ENCODE peak calls at places on chromosomes 1 and 21, in seven cellular contexts. N, M, A, I, Q, V and L are unnamed samples. For H3K4me1, the result is how much of the 10 kb centered on the place peaks cover.

GRCh38 chr21:45869121-45870007 is 112.2 kb upstream of the COL6A1 start:
- DNase-seq in N (no peak), M (no peak), A (peak), I (no peak), Q (peak), V (no peak), L (no peak)

GRCh38 chr1:112061852-112062451 is 72.5 kb upstream of the KCND3 start:
- DNase-seq in N (no peak), M (no peak), A (no peak), I (no peak), Q (no peak), V (no peak), L (peak)

GRCh38 chr1:214660900-214661299 is 57.9 kb downstream of the CENPF start:
- DNase-seq in N (no peak), M (peak), A (peak), I (no peak), Q (peak), V (no peak), L (no peak)

GRCh38 chr1:202165942-202166843 is 5.8 kb upstream of the PTPN7 start:
- DNase-seq in N (no peak), M (no peak), A (no peak), I (no peak), Q (peak), V (no peak), L (no peak)

GRCh38 chr1:1623181-1623630 is 7.9 kb downstream of the MIB2 start:
- DNase-seq in N (no peak), M (no peak), A (no peak), I (no peak), Q (no peak), V (no peak), L (no peak)

GRCh38 chr1:11920239-11920903 is 5.9 kb downstream of the KIAA2013 start:
- DNase-seq in N (no peak), M (no peak), A (no peak), I (no peak), Q (no peak), V (no peak), L (no peak)

GRCh38 chr1:18724001-18724411 is 93.4 kb downstream of the PAX7 start:
- DNase-seq in N (no peak), M (no peak), A (no peak), I (no peak), Q (no peak), V (no peak), L (no peak)

GRCh38 chr1:10867138-10867721 is 70.8 kb upstream of the CASZ1 start:
- DNase-seq in N (peak), M (peak), A (peak), I (peak), Q (peak), V (peak), L (no peak)

GRCh38 chr1:192576190-192577144 is 894 bp downstream of the RGS1 start:
- DNase-seq in N (no peak), M (no peak), A (no peak), I (no peak), Q (no peak), V (no peak), L (no peak)

GRCh38 chr1:192575499-192576189 is at the start of gene RGS1:
- DNase-seq in N (peak), M (peak), A (no peak), I (no peak), Q (no peak), V (peak), L (no peak)

GRCh38 chr1:192579319-192579738 is 3.8 kb downstream of the RGS1 start:
- DNase-seq in N (no peak), M (no peak), A (no peak), I (no peak), Q (peak), V (no peak), L (peak)

GRCh38 chr1:192578144-192578909 is 2.8 kb downstream of the RGS1 start:
- DNase-seq in N (no peak), M (no peak), A (no peak), I (no peak), Q (no peak), V (no peak), L (no peak)

DNA sequence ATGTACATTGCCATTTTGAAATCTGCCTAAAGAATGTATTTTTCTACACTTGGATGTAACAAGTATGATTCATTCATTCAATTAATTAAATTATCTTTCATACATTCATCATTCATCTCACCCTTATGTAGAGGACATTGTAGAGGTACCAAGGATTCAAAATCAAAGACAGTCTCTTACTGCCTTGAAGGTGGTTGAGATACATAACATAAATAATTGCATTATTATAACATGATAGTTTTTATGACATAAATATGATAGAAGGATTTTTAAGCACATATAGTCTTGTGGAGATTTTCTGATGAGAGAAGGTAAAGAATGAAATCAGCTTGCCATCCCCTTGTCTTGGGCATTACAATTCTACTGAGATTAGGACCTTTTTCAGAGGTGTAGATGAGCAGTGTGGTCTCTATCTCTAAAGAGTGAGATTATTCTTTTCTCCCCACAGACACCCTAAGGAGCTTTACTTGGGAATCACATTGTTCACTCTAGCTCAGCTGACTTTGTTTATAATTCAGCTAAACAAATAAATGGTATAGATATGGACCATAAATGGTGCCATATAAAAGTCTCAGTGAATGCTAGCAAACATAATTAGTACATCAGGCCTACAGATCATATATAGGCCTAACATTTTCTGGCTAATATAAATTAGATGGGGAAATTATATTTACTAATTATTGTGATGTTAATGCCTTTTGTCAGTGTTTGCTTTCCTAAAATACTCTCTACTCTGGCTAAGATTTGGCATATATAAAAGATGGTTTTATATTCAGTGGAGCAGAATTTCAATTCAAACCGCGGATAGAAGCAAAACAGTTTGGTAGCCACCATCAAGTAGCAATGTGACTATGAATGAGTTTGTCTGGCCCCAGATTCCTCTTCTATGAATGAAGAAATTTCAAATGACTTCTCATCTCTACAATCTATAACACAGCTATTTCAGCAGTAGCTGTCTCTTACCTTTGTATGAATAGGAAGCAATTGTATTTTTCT is 1.9 kb downstream of the RGS1 start:
- DNase-seq in N (no peak), M (no peak), A (no peak), I (no peak), Q (no peak), V (no peak), L (no peak)
- H3K27ac ChIP-seq in N (no peak), M (peak), A (no peak), I (no peak), Q (no peak), V (no peak), L (no peak)

GRCh38 chr1:232625319-232625868 is 4.5 kb downstream of the SIPA1L2 start:
- DNase-seq in N (no peak), M (no peak), A (no peak), I (no peak), Q (no peak), V (no peak), L (no peak)
- H3K4me1 ChIP-seq in N (half or more), M (half or more), A (half or more), I (under half), Q (under half), V (under half), L (under half)

DNA sequence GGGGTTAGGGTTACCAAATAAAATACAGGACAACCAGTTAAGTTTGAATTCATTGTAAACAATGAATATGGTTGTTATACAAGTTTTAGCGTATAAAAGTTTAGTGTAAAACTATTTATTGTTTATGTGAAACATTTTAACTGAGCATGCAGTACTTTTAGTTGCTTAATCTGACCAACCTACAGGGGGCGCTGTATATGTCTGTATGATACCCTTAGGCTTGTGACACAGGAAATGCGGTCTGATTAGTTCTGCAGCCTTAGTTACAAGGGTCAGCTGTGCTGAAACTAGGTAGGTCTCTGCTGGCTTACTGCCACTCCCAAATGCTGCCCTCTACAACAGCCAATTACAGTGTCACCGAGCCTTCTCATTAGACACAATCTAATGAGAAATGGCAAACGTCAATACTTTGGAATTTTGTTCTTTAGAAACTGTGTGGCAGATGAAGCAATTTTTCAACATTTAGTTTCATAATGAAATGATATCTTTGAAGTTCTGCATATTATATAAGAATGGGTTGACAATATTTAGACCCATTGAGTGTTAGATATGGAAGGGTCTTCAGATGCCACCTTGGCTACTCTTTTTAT is 56.2 kb downstream of the NTNG1 start:
- DNase-seq in N (no peak), M (peak), A (peak), I (no peak), Q (peak), V (no peak), L (no peak)
- TF ChIP-seq CTCF in N (no peak), M (peak), A (peak), I (no peak), Q (no peak), V (no peak), L (peak)

GRCh38 chr1:179731643-179732042 is 11.4 kb upstream of the FAM163A start:
- DNase-seq in N (no peak), M (no peak), A (peak), I (no peak), Q (no peak), V (no peak), L (no peak)
- H3K27ac ChIP-seq in N (no peak), M (no peak), A (peak), I (no peak), Q (no peak), V (no peak), L (no peak)

GRCh38 chr1:63780541-63780940 is 6.7 kb downstream of the ROR1 start:
- DNase-seq in N (no peak), M (no peak), A (no peak), I (no peak), Q (no peak), V (no peak), L (no peak)

GRCh38 chr1:63777286-63777685 is 3.5 kb downstream of the ROR1 start:
- DNase-seq in N (no peak), M (no peak), A (peak), I (no peak), Q (no peak), V (no peak), L (no peak)

GRCh38 chr1:63779338-63779819 is 5.6 kb downstream of the ROR1 start:
- DNase-seq in N (no peak), M (no peak), A (no peak), I (no peak), Q (peak), V (no peak), L (no peak)

GRCh38 chr1:63777965-63778880 is 4.4 kb downstream of the ROR1 start:
- DNase-seq in N (no peak), M (no peak), A (no peak), I (no peak), Q (no peak), V (no peak), L (no peak)

DNA sequence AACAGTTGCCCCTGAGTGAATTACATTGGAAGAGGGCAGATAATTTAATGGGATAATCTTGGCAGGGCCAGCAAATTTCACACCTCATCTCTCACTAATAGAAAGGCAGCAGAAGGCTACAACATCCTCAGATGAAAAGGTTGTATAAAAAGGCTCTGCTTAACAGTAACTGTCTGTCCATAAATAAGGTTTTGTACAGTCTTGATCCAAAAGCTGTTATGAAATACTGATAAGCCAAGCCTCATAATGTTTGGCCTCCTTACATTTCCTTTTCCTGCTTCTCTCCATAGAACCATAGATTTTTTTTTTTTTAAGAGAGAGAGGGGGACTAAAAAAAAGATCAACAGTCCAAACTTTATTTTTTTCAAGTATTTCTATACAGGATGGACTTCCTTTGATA is 6.1 kb downstream of the ROR1 start:
- DNase-seq in N (no peak), M (no peak), A (no peak), I (no peak), Q (peak), V (no peak), L (no peak)
- H3K4me1 ChIP-seq in N (half or more), M (under half), A (under half), I (under half), Q (under half), V (under half), L (under half)

GRCh38 chr21:34075099-34075425 is 1.7 kb downstream of the MRPS6 start:
- DNase-seq in N (no peak), M (no peak), A (no peak), I (no peak), Q (no peak), V (no peak), L (no peak)

GRCh38 chr21:34075760-34076159 is 2.4 kb downstream of the MRPS6 start:
- DNase-seq in N (no peak), M (no peak), A (no peak), I (no peak), Q (no peak), V (no peak), L (no peak)

GRCh38 chr21:34073749-34074282 is 438 bp downstream of the MRPS6 start:
- DNase-seq in N (peak), M (peak), A (peak), I (no peak), Q (no peak), V (peak), L (no peak)

GRCh38 chr21:34073032-34073748 is at the start of the genes MRPS6 and SLC5A3:
- DNase-seq in N (peak), M (peak), A (peak), I (peak), Q (peak), V (peak), L (peak)

GRCh38 chr21:34074283-34075098 is 1.1 kb downstream of the MRPS6 start:
- DNase-seq in N (no peak), M (no peak), A (peak), I (no peak), Q (no peak), V (no peak), L (no peak)
- TF ChIP-seq CTCF in N (no peak), M (peak), A (no peak), I (no peak), Q (no peak), V (no peak), L (no peak)